ENCODE peak calls at places on chromosomes 6 and 20, in nine cellular contexts. One of them, this sample, is unnamed. For H3K9me3, the result is how much of the 10 kb centered on the place peaks cover.

GRCh38 chr6:64034840-64035656 is 399.4 kb downstream of the PHF3 start:
- DNase-seq in neural progenitor cell: no peak
- DNase-seq in kidney: no peak
- DNase-seq in cardiac muscle cell: peak
- DNase-seq in upper lobe of right lung: no peak
- DNase-seq in AG04450: peak
- DNase-seq in testis: no peak
- DNase-seq in thoracic aorta: no peak
- DNase-seq in adrenal gland: no peak
- DNase-seq in this sample: no peak

GRCh38 chr6:148146717-148147116 is 195.9 kb upstream of the SASH1 start:
- DNase-seq in adrenal gland: no peak
- DNase-seq in thoracic aorta: no peak
- DNase-seq in neural progenitor cell: no peak
- DNase-seq in AG04450: no peak
- DNase-seq in kidney: no peak
- DNase-seq in upper lobe of right lung: no peak
- DNase-seq in testis: no peak
- DNase-seq in cardiac muscle cell: peak
- DNase-seq in this sample: no peak

GRCh38 chr20:34443546-34443945 is 72.7 kb upstream of the DYNLRB1 start:
- DNase-seq in kidney: no peak
- DNase-seq in upper lobe of right lung: no peak
- DNase-seq in cardiac muscle cell: no peak
- DNase-seq in neural progenitor cell: no peak
- DNase-seq in testis: no peak
- DNase-seq in adrenal gland: no peak
- DNase-seq in thoracic aorta: no peak
- DNase-seq in AG04450: no peak
- DNase-seq in this sample: no peak

GRCh38 chr6:110874880-110875547 is 429 bp downstream of the AMD1 start:
- DNase-seq in cardiac muscle cell: peak
- DNase-seq in thoracic aorta: no peak
- DNase-seq in AG04450: peak
- DNase-seq in adrenal gland: peak
- DNase-seq in upper lobe of right lung: peak
- DNase-seq in neural progenitor cell: peak
- DNase-seq in kidney: peak
- DNase-seq in testis: peak
- DNase-seq in this sample: no peak

GRCh38 chr20:43751167-43752050 is 24.6 kb upstream of the GTSF1L start:
- DNase-seq in adrenal gland: no peak
- DNase-seq in thoracic aorta: no peak
- DNase-seq in upper lobe of right lung: no peak
- DNase-seq in neural progenitor cell: no peak
- DNase-seq in cardiac muscle cell: peak
- DNase-seq in kidney: no peak
- DNase-seq in testis: no peak
- DNase-seq in AG04450: peak
- DNase-seq in this sample: no peak

GRCh38 chr6:164346631-164347030 is 932.1 kb downstream of the QKI start:
- DNase-seq in testis: no peak
- DNase-seq in neural progenitor cell: no peak
- DNase-seq in upper lobe of right lung: no peak
- DNase-seq in kidney: no peak
- DNase-seq in thoracic aorta: no peak
- DNase-seq in AG04450: no peak
- DNase-seq in cardiac muscle cell: no peak
- DNase-seq in adrenal gland: no peak
- DNase-seq in this sample: no peak

GRCh38 chr6:72704979-72705378 is 83.1 kb downstream of the KCNQ5 start:
- DNase-seq in thoracic aorta: no peak
- DNase-seq in cardiac muscle cell: peak
- DNase-seq in neural progenitor cell: peak
- DNase-seq in adrenal gland: no peak
- DNase-seq in testis: no peak
- DNase-seq in AG04450: no peak
- DNase-seq in kidney: no peak
- DNase-seq in upper lobe of right lung: no peak
- DNase-seq in this sample: no peak

GRCh38 chr20:59774204-59774641 is 159.2 kb downstream of the SYCP2 start:
- DNase-seq in neural progenitor cell: no peak
- DNase-seq in cardiac muscle cell: no peak
- DNase-seq in thoracic aorta: no peak
- DNase-seq in adrenal gland: no peak
- DNase-seq in AG04450: no peak
- DNase-seq in upper lobe of right lung: no peak
- DNase-seq in testis: no peak
- DNase-seq in kidney: no peak
- DNase-seq in this sample: no peak

GRCh38 chr20:54266844-54267243 is 59.0 kb downstream of the PFDN4 start:
- DNase-seq in AG04450: no peak
- DNase-seq in upper lobe of right lung: no peak
- DNase-seq in cardiac muscle cell: no peak
- DNase-seq in thoracic aorta: no peak
- DNase-seq in testis: no peak
- DNase-seq in adrenal gland: no peak
- DNase-seq in neural progenitor cell: no peak
- DNase-seq in kidney: no peak
- DNase-seq in this sample: no peak

GRCh38 chr20:52926505-52926904 is 45.7 kb upstream of the TSHZ2 start:
- DNase-seq in upper lobe of right lung: no peak
- DNase-seq in testis: no peak
- DNase-seq in adrenal gland: no peak
- DNase-seq in neural progenitor cell: no peak
- DNase-seq in AG04450: no peak
- DNase-seq in cardiac muscle cell: no peak
- DNase-seq in kidney: no peak
- DNase-seq in thoracic aorta: no peak
- DNase-seq in this sample: no peak

GRCh38 chr6:89938014-89938413 is 43.7 kb downstream of the GJA10 start:
- DNase-seq in thoracic aorta: no peak
- DNase-seq in cardiac muscle cell: no peak
- DNase-seq in adrenal gland: no peak
- DNase-seq in kidney: no peak
- DNase-seq in upper lobe of right lung: no peak
- DNase-seq in testis: no peak
- DNase-seq in AG04450: no peak
- DNase-seq in neural progenitor cell: no peak
- DNase-seq in this sample: no peak

GRCh38 chr6:46170357-46171289 is at the start of gene ENPP5:
- DNase-seq in upper lobe of right lung: peak
- DNase-seq in testis: peak
- DNase-seq in adrenal gland: peak
- DNase-seq in kidney: peak
- DNase-seq in neural progenitor cell: peak
- DNase-seq in thoracic aorta: peak
- DNase-seq in cardiac muscle cell: peak
- DNase-seq in AG04450: no peak
- DNase-seq in this sample: peak

GRCh38 chr6:10151144-10151915 is 263.5 kb downstream of the TFAP2A start:
- DNase-seq in thoracic aorta: no peak
- DNase-seq in neural progenitor cell: no peak
- DNase-seq in cardiac muscle cell: no peak
- DNase-seq in testis: no peak
- DNase-seq in AG04450: no peak
- DNase-seq in upper lobe of right lung: no peak
- DNase-seq in kidney: no peak
- DNase-seq in adrenal gland: no peak
- DNase-seq in this sample: no peak

GRCh38 chr20:25669826-25670422 is 26.7 kb downstream of the ZNF337 start:
- DNase-seq in cardiac muscle cell: peak
- DNase-seq in neural progenitor cell: peak
- DNase-seq in testis: no peak
- DNase-seq in thoracic aorta: no peak
- DNase-seq in upper lobe of right lung: no peak
- DNase-seq in adrenal gland: peak
- DNase-seq in AG04450: peak
- DNase-seq in kidney: no peak
- DNase-seq in this sample: no peak

GRCh38 chr6:40782355-40782754 is 195.2 kb upstream of the LRFN2 start:
- DNase-seq in kidney: no peak
- DNase-seq in neural progenitor cell: no peak
- DNase-seq in testis: no peak
- DNase-seq in adrenal gland: no peak
- DNase-seq in thoracic aorta: no peak
- DNase-seq in cardiac muscle cell: no peak
- DNase-seq in AG04450: no peak
- DNase-seq in upper lobe of right lung: no peak
- DNase-seq in this sample: no peak

GRCh38 chr6:80332013-80332412 is 225.5 kb downstream of the BCKDHB start:
- DNase-seq in adrenal gland: no peak
- DNase-seq in cardiac muscle cell: no peak
- DNase-seq in kidney: no peak
- DNase-seq in testis: no peak
- DNase-seq in neural progenitor cell: no peak
- DNase-seq in AG04450: no peak
- DNase-seq in thoracic aorta: no peak
- DNase-seq in upper lobe of right lung: no peak
- DNase-seq in this sample: no peak

GRCh38 chr6:6964675-6965074 is 143.1 kb upstream of the RREB1 start:
- DNase-seq in thoracic aorta: no peak
- DNase-seq in adrenal gland: no peak
- DNase-seq in cardiac muscle cell: no peak
- DNase-seq in kidney: no peak
- DNase-seq in testis: no peak
- DNase-seq in AG04450: no peak
- DNase-seq in upper lobe of right lung: no peak
- DNase-seq in neural progenitor cell: no peak
- DNase-seq in this sample: no peak

GRCh38 chr20:25692499-25692898 is 4.2 kb downstream of the ZNF337 start:
- DNase-seq in adrenal gland: no peak
- DNase-seq in neural progenitor cell: no peak
- DNase-seq in kidney: no peak
- DNase-seq in cardiac muscle cell: no peak
- DNase-seq in AG04450: no peak
- DNase-seq in testis: no peak
- DNase-seq in upper lobe of right lung: no peak
- DNase-seq in thoracic aorta: no peak
- DNase-seq in this sample: no peak

GRCh38 chr6:7165736-7166296 is 58.1 kb downstream of the RREB1 start:
- DNase-seq in AG04450: no peak
- DNase-seq in upper lobe of right lung: no peak
- DNase-seq in testis: no peak
- DNase-seq in thoracic aorta: no peak
- DNase-seq in cardiac muscle cell: no peak
- DNase-seq in kidney: no peak
- DNase-seq in adrenal gland: no peak
- DNase-seq in neural progenitor cell: peak
- DNase-seq in this sample: no peak

GRCh38 chr20:62087632-62088031 is 22.0 kb upstream of the TAF4 start:
- DNase-seq in adrenal gland: no peak
- DNase-seq in testis: no peak
- DNase-seq in AG04450: no peak
- DNase-seq in upper lobe of right lung: no peak
- DNase-seq in thoracic aorta: no peak
- DNase-seq in kidney: no peak
- DNase-seq in cardiac muscle cell: no peak
- DNase-seq in neural progenitor cell: no peak
- DNase-seq in this sample: no peak

GRCh38 chr20:62085206-62085605 is 19.5 kb upstream of the TAF4 start:
- DNase-seq in kidney: no peak
- DNase-seq in upper lobe of right lung: no peak
- DNase-seq in neural progenitor cell: no peak
- DNase-seq in cardiac muscle cell: no peak
- DNase-seq in adrenal gland: no peak
- DNase-seq in AG04450: no peak
- DNase-seq in thoracic aorta: no peak
- DNase-seq in testis: no peak
- DNase-seq in this sample: no peak

GRCh38 chr20:62088258-62089127 is 22.8 kb upstream of the TAF4 start:
- DNase-seq in kidney: no peak
- DNase-seq in testis: no peak
- DNase-seq in cardiac muscle cell: peak
- DNase-seq in thoracic aorta: no peak
- DNase-seq in neural progenitor cell: no peak
- DNase-seq in upper lobe of right lung: no peak
- DNase-seq in adrenal gland: no peak
- DNase-seq in AG04450: peak
- DNase-seq in this sample: no peak

GRCh38 chr20:62087227-62087626 is 21.5 kb upstream of the TAF4 start:
- DNase-seq in thoracic aorta: no peak
- DNase-seq in kidney: no peak
- DNase-seq in neural progenitor cell: peak
- DNase-seq in cardiac muscle cell: no peak
- DNase-seq in adrenal gland: no peak
- DNase-seq in testis: no peak
- DNase-seq in upper lobe of right lung: no peak
- DNase-seq in AG04450: no peak
- DNase-seq in this sample: no peak

GRCh38 chr20:62089393-62089792 is 23.7 kb upstream of the TAF4 start:
- DNase-seq in upper lobe of right lung: no peak
- DNase-seq in adrenal gland: no peak
- DNase-seq in cardiac muscle cell: no peak
- DNase-seq in testis: no peak
- DNase-seq in AG04450: no peak
- DNase-seq in kidney: no peak
- DNase-seq in neural progenitor cell: no peak
- DNase-seq in thoracic aorta: no peak
- DNase-seq in this sample: no peak
- TF ChIP-seq CTCF in upper lobe of right lung: no peak
- TF ChIP-seq CTCF in adrenal gland: no peak
- TF ChIP-seq CTCF in cardiac muscle cell: no peak
- TF ChIP-seq CTCF in testis: no peak
- TF ChIP-seq CTCF in AG04450: no peak
- TF ChIP-seq CTCF in kidney: no peak
- TF ChIP-seq CTCF in neural progenitor cell: no peak
- TF ChIP-seq CTCF in thoracic aorta: no peak
- TF ChIP-seq CTCF in this sample: no peak

GRCh38 chr6:134590449-134590848 is 272.5 kb upstream of the SGK1 start:
- DNase-seq in testis: no peak
- DNase-seq in neural progenitor cell: no peak
- DNase-seq in adrenal gland: no peak
- DNase-seq in thoracic aorta: no peak
- DNase-seq in kidney: no peak
- DNase-seq in cardiac muscle cell: peak
- DNase-seq in AG04450: no peak
- DNase-seq in upper lobe of right lung: no peak
- DNase-seq in this sample: no peak
- H3K9me3 ChIP-seq in testis: under half
- H3K9me3 ChIP-seq in neural progenitor cell: under half
- H3K9me3 ChIP-seq in adrenal gland: under half
- H3K9me3 ChIP-seq in thoracic aorta: under half
- H3K9me3 ChIP-seq in kidney: under half
- H3K9me3 ChIP-seq in cardiac muscle cell: under half
- H3K9me3 ChIP-seq in AG04450: under half
- H3K9me3 ChIP-seq in upper lobe of right lung: under half
- H3K9me3 ChIP-seq in this sample: under half

GRCh38 chr20:46089076-46089337 is 755 bp downstream of the NCOA5 start:
- DNase-seq in testis: no peak
- DNase-seq in kidney: no peak
- DNase-seq in adrenal gland: no peak
- DNase-seq in AG04450: no peak
- DNase-seq in neural progenitor cell: peak
- DNase-seq in thoracic aorta: no peak
- DNase-seq in upper lobe of right lung: no peak
- DNase-seq in cardiac muscle cell: no peak
- DNase-seq in this sample: no peak
- H3K27ac ChIP-seq in testis: peak
- H3K27ac ChIP-seq in kidney: peak
- H3K27ac ChIP-seq in adrenal gland: peak
- H3K27ac ChIP-seq in AG04450: peak
- H3K27ac ChIP-seq in neural progenitor cell: peak
- H3K27ac ChIP-seq in thoracic aorta: peak
- H3K27ac ChIP-seq in upper lobe of right lung: peak
- H3K27ac ChIP-seq in cardiac muscle cell: peak
- H3K27ac ChIP-seq in this sample: peak

GRCh38 chr6:85678602-85679444 is 36.1 kb upstream of the SYNCRIP start:
- DNase-seq in AG04450: peak
- DNase-seq in kidney: peak
- DNase-seq in cardiac muscle cell: peak
- DNase-seq in upper lobe of right lung: peak
- DNase-seq in adrenal gland: peak
- DNase-seq in thoracic aorta: peak
- DNase-seq in testis: peak
- DNase-seq in neural progenitor cell: peak
- DNase-seq in this sample: peak
- TF ChIP-seq CTCF in AG04450: peak
- TF ChIP-seq CTCF in kidney: no peak
- TF ChIP-seq CTCF in cardiac muscle cell: no peak
- TF ChIP-seq CTCF in upper lobe of right lung: no peak
- TF ChIP-seq CTCF in adrenal gland: no peak
- TF ChIP-seq CTCF in thoracic aorta: peak
- TF ChIP-seq CTCF in testis: no peak
- TF ChIP-seq CTCF in neural progenitor cell: peak
- TF ChIP-seq CTCF in this sample: no peak

This sample was measured in esophagus squamous epithelium.